ENCODE peak calls at places on chromosomes 16 and 17, in nine cellular contexts. S is stimulated activated CD4-positive, alpha-beta T cell treated with anti-CD3 and anti-CD28 coated beads, Interleukin-1b, Interleukin-23, amount 100 ng/mL, for 1 hour; G is IMR-90; A is Right ventricle myocardium superior; D is left colon; U is H9; H is endothelial cell; T is left lung; I is aorta. P is an unnamed sample.

GRCh38 chr17:30344283-30345088 is 10.6 kb upstream of the TMIGD1 start:
- DNase-seq in S (no peak), G (peak), A (peak), D (peak), U (no peak), H (peak), T (peak), I (no peak), P (no peak)

GRCh38 chr17:78668847-78669246 is 91.7 kb upstream of the DNAH17 start:
- DNase-seq in S (no peak), G (no peak), A (no peak), D (no peak), U (no peak), H (no peak), T (no peak), I (no peak), P (no peak)

GRCh38 chr16:58028541-58029070 is 3.1 kb downstream of the MMP15 start:
- DNase-seq in S (no peak), G (no peak), A (no peak), D (peak), U (peak), H (no peak), T (no peak), I (no peak), P (no peak)

GRCh38 chr16:67428146-67428731 is 2.7 kb upstream of the HSD11B2 start:
- DNase-seq in S (peak), G (peak), A (peak), D (peak), U (peak), H (peak), T (peak), I (peak), P (peak)

GRCh38 chr17:37312137-37312923 is 63.5 kb upstream of the C17orf78 start:
- DNase-seq in S (no peak), G (no peak), A (no peak), D (no peak), U (no peak), H (no peak), T (no peak), I (no peak), P (no peak)

GRCh38 chr16:27286446-27286845 is 17.9 kb upstream of the NSMCE1 start:
- DNase-seq in S (no peak), G (peak), A (no peak), D (no peak), U (no peak), H (no peak), T (no peak), I (peak), P (no peak)

GRCh38 chr16:21172650-21173049 is 14.2 kb downstream of the LDAF1 start:
- DNase-seq in S (no peak), G (no peak), A (no peak), D (no peak), U (no peak), H (no peak), T (no peak), I (no peak), P (no peak)

GRCh38 chr16:48430890-48431289 is 45.7 kb upstream of the SIAH1 start:
- DNase-seq in S (no peak), G (no peak), A (no peak), D (no peak), U (no peak), H (no peak), T (no peak), I (no peak), P (no peak)

GRCh38 chr17:17682293-17682736 is 1.1 kb downstream of the RAI1 start:
- DNase-seq in S (no peak), G (no peak), A (no peak), D (no peak), U (no peak), H (peak), T (peak), I (peak), P (no peak)

GRCh38 chr17:7019839-7020519 is 2.9 kb upstream of the BCL6B start:
- DNase-seq in S (no peak), G (peak), A (peak), D (peak), U (peak), H (peak), T (no peak), I (no peak), P (peak)

GRCh38 chr17:71409137-71409536 is 711.7 kb upstream of the SOX9 start:
- DNase-seq in S (no peak), G (no peak), A (no peak), D (no peak), U (no peak), H (no peak), T (no peak), I (no peak), P (no peak)

GRCh38 chr16:22739077-22739476 is 74.9 kb upstream of the HS3ST2 start:
- DNase-seq in S (no peak), G (no peak), A (no peak), D (no peak), U (no peak), H (no peak), T (no peak), I (no peak), P (no peak)

GRCh38 chr17:82041139-82041814 is 3.8 kb upstream of the DCXR start:
- DNase-seq in S (no peak), G (no peak), A (no peak), D (no peak), U (no peak), H (no peak), T (no peak), I (no peak), P (no peak)

GRCh38 chr16:48914070-48914469 is 304.1 kb upstream of the N4BP1 start:
- DNase-seq in S (no peak), G (no peak), A (no peak), D (no peak), U (peak), H (peak), T (no peak), I (no peak), P (no peak)

GRCh38 chr17:36142230-36142629 is 34.2 kb downstream of the TBC1D3B start:
- DNase-seq in S (no peak), G (no peak), A (no peak), D (peak), U (no peak), H (no peak), T (no peak), I (no peak), P (no peak)

GRCh38 chr17:82237746-82238561 is 9.1 kb downstream of the SLC16A3 start:
- DNase-seq in S (no peak), G (no peak), A (no peak), D (peak), U (no peak), H (peak), T (no peak), I (no peak), P (peak)

GRCh38 chr16:89918453-89919347 is at the start of gene MC1R:
- DNase-seq in S (no peak), G (peak), A (no peak), D (no peak), U (peak), H (peak), T (peak), I (no peak), P (no peak)

GRCh38 chr16:2782583-2783351 is 4.6 kb downstream of the PRSS33 start:
- DNase-seq in S (no peak), G (no peak), A (peak), D (no peak), U (peak), H (no peak), T (no peak), I (peak), P (no peak)

GRCh38 chr17:76213491-76213890 is 26.8 kb downstream of the RNF157 start:
- DNase-seq in S (no peak), G (no peak), A (no peak), D (no peak), U (peak), H (no peak), T (no peak), I (no peak), P (no peak)

GRCh38 chr17:33292981-33293867 is at the start of gene ASIC2:
- DNase-seq in S (no peak), G (peak), A (no peak), D (peak), U (peak), H (peak), T (no peak), I (no peak), P (peak)

GRCh38 chr17:55275894-55276804 is 11.4 kb downstream of the HLF start:
- DNase-seq in S (no peak), G (no peak), A (no peak), D (no peak), U (no peak), H (no peak), T (no peak), I (peak), P (no peak)

GRCh38 chr16:47523342-47524006 is 62.3 kb downstream of the PHKB start:
- DNase-seq in S (no peak), G (no peak), A (no peak), D (no peak), U (no peak), H (no peak), T (no peak), I (no peak), P (no peak)

GRCh38 chr16:47370536-47370935 is 90.3 kb downstream of the ITFG1 start:
- DNase-seq in S (no peak), G (no peak), A (no peak), D (no peak), U (no peak), H (no peak), T (no peak), I (no peak), P (no peak)

GRCh38 chr16:53546988-53547391 is 44.0 kb upstream of the AKTIP start:
- DNase-seq in S (no peak), G (peak), A (no peak), D (no peak), U (peak), H (peak), T (no peak), I (no peak), P (no peak)

GRCh38 chr17:80125656-80126448 is 21.1 kb downstream of the EIF4A3 start:
- DNase-seq in S (no peak), G (peak), A (no peak), D (no peak), U (no peak), H (no peak), T (no peak), I (no peak), P (no peak)

GRCh38 chr16:74447578-74447977 is 26.3 kb upstream of the CLEC18B start:
- DNase-seq in S (no peak), G (no peak), A (no peak), D (no peak), U (no peak), H (no peak), T (no peak), I (no peak), P (no peak)

GRCh38 chr16:85148959-85149358 is 36.7 kb upstream of the CIBAR2 start:
- DNase-seq in S (no peak), G (no peak), A (no peak), D (no peak), U (no peak), H (no peak), T (no peak), I (no peak), P (no peak)

GRCh38 chr16:75109732-75110243 is 6.8 kb downstream of the LDHD start:
- DNase-seq in S (no peak), G (no peak), A (peak), D (peak), U (peak), H (no peak), T (no peak), I (peak), P (peak)

GRCh38 chr17:41145261-41145660 is 4.4 kb downstream of the KRTAP4-5 start:
- DNase-seq in S (no peak), G (no peak), A (no peak), D (no peak), U (no peak), H (no peak), T (no peak), I (no peak), P (no peak)

GRCh38 chr17:18315498-18316360 is 636 bp downstream of the SMCR8 start:
- DNase-seq in S (no peak), G (peak), A (no peak), D (peak), U (no peak), H (no peak), T (peak), I (peak), P (no peak)

GRCh38 chr17:37844158-37844976 is 79.8 kb upstream of the TBC1D3K start:
- DNase-seq in S (no peak), G (peak), A (peak), D (peak), U (peak), H (peak), T (peak), I (peak), P (peak)

GRCh38 chr16:29877266-29877961 is 14.4 kb upstream of the CDIPT start:
- DNase-seq in S (no peak), G (peak), A (no peak), D (no peak), U (peak), H (peak), T (peak), I (no peak), P (no peak)

GRCh38 chr17:15090533-15090932 is 174.6 kb downstream of the PMP22 start:
- DNase-seq in S (no peak), G (no peak), A (no peak), D (no peak), U (no peak), H (no peak), T (no peak), I (no peak), P (no peak)

GRCh38 chr16:3542601-3543373 is 34.4 kb downstream of the NLRC3 start:
- DNase-seq in S (no peak), G (no peak), A (no peak), D (no peak), U (no peak), H (no peak), T (no peak), I (no peak), P (no peak)